ENCODE peak calls at places on chromosome 12, in ten cellular contexts. J is Peyer's patch, L is IMR-90, D is ovary, G is A549, V is body of pancreas, U is transverse colon, N is GM12878, K is stomach, X is sigmoid colon. O is an unnamed sample.
A peak's percentile ranks its signal among the peaks of the same experiment; 100 is the strongest.

GRCh38 chr12:50441763-50442162 is 41.1 kb downstream of the LARP4 start:
- DNase-seq in U (no peak), J (no peak), G (no peak), L (no peak), N (no peak), X (no peak), K (no peak), D (no peak), V (no peak), O (no peak)

GRCh38 chr12:40745386-40745785 is 53.1 kb downstream of the CNTN1 start:
- DNase-seq in K (no peak), G (peak; percentile 42), X (no peak), J (no peak), U (no peak), N (no peak), D (no peak), V (no peak), L (no peak), O (no peak)

GRCh38 chr12:113794774-113795173 is 171.4 kb downstream of the RBM19 start:
- DNase-seq in J (no peak), N (no peak), G (no peak), V (no peak), K (no peak), D (no peak), L (no peak), X (no peak), U (no peak), O (no peak)

GRCh38 chr12:54304187-54304810 is 3.5 kb upstream of the NFE2 start:
- DNase-seq in G (peak; percentile 58), U (peak; percentile 69), D (peak; percentile 49), J (peak; percentile 57), X (peak; percentile 71), V (peak; percentile 81), L (no peak), K (peak; percentile 88), N (no peak), O (peak; percentile 91)

GRCh38 chr12:77120695-77121094 is 55.3 kb upstream of the E2F7 start:
- DNase-seq in X (no peak), J (no peak), V (no peak), D (no peak), N (no peak), G (no peak), K (no peak), L (peak; percentile 65), U (no peak), O (no peak)

GRCh38 chr12:119512772-119513497 is 80.6 kb upstream of the TMEM233 start:
- DNase-seq in V (no peak), L (no peak), X (no peak), D (no peak), N (no peak), G (no peak), U (no peak), K (no peak), J (no peak), O (no peak)

GRCh38 chr12:49883065-49883464 is 20.6 kb downstream of the FAIM2 start:
- DNase-seq in X (peak; percentile 24), D (no peak), K (no peak), V (no peak), G (no peak), U (no peak), J (no peak), N (no peak), L (no peak), O (no peak)

GRCh38 chr12:131789638-131790037 is 38.6 kb upstream of the MMP17 start:
- DNase-seq in L (no peak), J (no peak), X (no peak), D (no peak), V (no peak), K (no peak), U (no peak), G (no peak), N (no peak), O (no peak)

GRCh38 chr12:128068211-128068610 is 198.8 kb upstream of the TMEM132C start:
- DNase-seq in U (no peak), L (no peak), K (no peak), V (no peak), D (no peak), N (no peak), X (no peak), J (no peak), G (no peak), O (no peak)

GRCh38 chr12:93541578-93542217 is 30.8 kb upstream of the SOCS2 start:
- DNase-seq in N (no peak), V (no peak), J (no peak), D (no peak), X (no peak), K (no peak), U (no peak), L (no peak), G (no peak), O (peak; percentile 75)

GRCh38 chr12:94235894-94236293 is 87.5 kb downstream of the PLXNC1 start:
- DNase-seq in J (no peak), N (no peak), D (no peak), L (no peak), G (no peak), U (no peak), X (no peak), V (no peak), K (no peak), O (no peak)

GRCh38 chr12:53740130-53740491 is 11.7 kb downstream of the CISTR start:
- DNase-seq in N (no peak), X (no peak), L (no peak), J (no peak), U (no peak), V (no peak), D (no peak), K (no peak), G (no peak), O (no peak)

GRCh38 chr12:110199360-110200123 is 75.4 kb downstream of the IFT81 start:
- DNase-seq in L (peak; percentile 78), D (no peak), K (no peak), N (peak; percentile 20), J (no peak), G (peak; percentile 70), V (no peak), X (no peak), U (no peak), O (no peak)

GRCh38 chr12:15627995-15628945 is 160.9 kb downstream of the EPS8 start:
- DNase-seq in K (no peak), U (no peak), G (peak; percentile 30), N (no peak), V (no peak), L (peak; percentile 44), X (no peak), D (no peak), J (no peak), O (no peak)

DNA sequence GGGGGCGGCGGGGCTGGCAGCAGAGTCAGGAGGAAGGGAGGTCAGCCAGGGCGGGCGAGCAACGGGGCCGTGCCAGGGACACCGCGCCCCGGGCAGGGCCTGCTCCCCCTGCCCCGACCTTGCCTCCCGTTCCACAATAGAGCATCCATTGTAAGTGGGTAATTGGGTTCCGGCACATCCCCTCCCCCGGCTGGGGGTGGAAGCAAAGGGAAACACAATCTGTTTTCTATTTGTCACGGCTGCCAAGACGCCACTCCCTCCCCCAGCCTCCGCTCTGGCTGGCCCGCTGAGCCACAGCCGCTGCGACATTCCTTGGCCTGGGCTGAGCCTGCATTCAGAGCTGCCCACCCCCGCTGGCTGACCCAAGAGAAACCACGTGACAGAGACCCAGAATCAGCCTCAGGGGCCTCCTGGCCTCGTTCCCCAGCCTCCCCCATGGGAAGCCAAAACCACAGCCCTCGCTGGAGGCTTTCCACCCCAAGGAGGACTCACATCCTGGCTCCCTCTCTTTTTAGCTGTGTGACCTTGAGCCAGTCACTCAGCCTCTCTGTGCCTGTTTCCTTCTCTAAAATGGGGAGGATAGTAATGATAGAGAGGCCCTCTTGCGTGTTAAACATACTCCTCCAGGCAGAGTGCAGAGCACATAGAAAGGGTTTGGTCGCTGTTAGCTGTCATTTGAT is 117.6 kb downstream of the SCARB1 start:
- DNase-seq in U (peak; percentile 87), D (peak; percentile 95), N (no peak), V (peak; percentile 91), X (peak; percentile 98), G (peak; percentile 95), K (peak; percentile 93), J (peak; percentile 80), L (peak; percentile 81), O (peak; percentile 93)
- TF ChIP-seq POLR2A in U (no peak), D (no peak), N (no peak), V (no peak), X (no peak), G (no peak), K (no peak), J (no peak), L (no peak), O (no peak)

GRCh38 chr12:89156324-89156723 is 196.0 kb downstream of the DUSP6 start:
- DNase-seq in X (no peak), J (no peak), N (no peak), U (no peak), K (no peak), V (no peak), D (no peak), G (no peak), L (no peak), O (no peak)
- H3K27ac ChIP-seq in X (no peak overlapping the region), J (no peak overlapping the region), N (no peak overlapping the region), U (no peak overlapping the region), K (no peak overlapping the region), V (no peak overlapping the region), D (no peak overlapping the region), G (no peak overlapping the region), L (no peak overlapping the region), O (peak overlapping the region; percentile 15)

DNA sequence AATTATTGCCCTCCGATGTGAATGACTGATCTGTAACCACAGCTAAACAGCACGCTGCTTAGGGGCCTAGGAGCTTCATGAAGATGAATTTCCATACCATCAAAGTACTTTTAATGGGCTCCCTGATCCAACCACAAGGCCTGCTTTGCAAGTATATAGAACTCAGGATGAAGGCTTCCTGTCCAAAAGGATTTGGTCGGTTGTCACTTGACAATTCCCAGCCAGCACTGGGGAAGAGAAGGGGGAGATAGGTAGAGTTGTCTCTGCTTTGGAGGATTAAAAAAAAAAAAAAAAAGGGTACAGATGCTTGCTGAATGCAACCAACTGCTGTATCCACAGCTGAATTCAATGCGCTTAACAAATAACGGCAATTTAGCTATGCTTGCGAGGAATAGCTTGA is 387.9 kb downstream of the SOX5 start:
- DNase-seq in D (no peak), J (no peak), L (peak; percentile 4), X (no peak), V (no peak), U (no peak), K (no peak), N (no peak), G (no peak), O (no peak)
- TF ChIP-seq POLR2A in D (no peak), J (no peak), L (no peak), X (no peak), V (no peak), U (no peak), K (no peak), N (no peak), G (no peak), O (no peak)

GRCh38 chr12:58346032-58346632 is 404.8 kb downstream of the ATP23 start:
- DNase-seq in G (peak; percentile 46), U (no peak), K (no peak), N (no peak), J (no peak), V (no peak), L (peak; percentile 62), D (no peak), X (no peak), O (no peak)

GRCh38 chr12:58342736-58343135 is 401.4 kb downstream of the ATP23 start:
- DNase-seq in L (no peak), X (no peak), V (no peak), K (no peak), J (no peak), G (no peak), N (no peak), U (no peak), D (no peak), O (no peak)

GRCh38 chr12:58347188-58347587 is 405.8 kb downstream of the ATP23 start:
- DNase-seq in J (no peak), U (no peak), D (no peak), X (no peak), V (no peak), G (no peak), K (no peak), N (no peak), L (no peak), O (no peak)

GRCh38 chr12:58341791-58342190 is 400.4 kb downstream of the ATP23 start:
- DNase-seq in V (no peak), N (no peak), X (no peak), D (no peak), U (no peak), G (no peak), J (no peak), L (peak; percentile 93), K (no peak), O (no peak)
- H3K27ac ChIP-seq in V (no peak overlapping the region), N (no peak overlapping the region), X (no peak overlapping the region), D (no peak overlapping the region), U (peak overlapping the region; percentile 68), G (no peak overlapping the region), J (no peak overlapping the region), L (peak overlapping the region; percentile 26), K (no peak overlapping the region), O (no peak overlapping the region)